ENCODE peak calls at places on chromosomes 16 and 17, in eight cellular contexts. X is right lobe of liver; N is Caki2; K is brain microvascular endothelial cell; H is fibroblast of lung; Z is stimulated activated CD8-positive, alpha-beta memory T cell treated with anti-CD3 and anti-CD28 coated beads, Interleukin-7, amount 100 ng/mL, for 48 hours; U is NCI-H1092 treated with DMSO at 0.1 percent for 48 hours; S is progenitor cell of endocrine pancreas. I is an unnamed sample.
A peak's percentile ranks its signal among the peaks of the same experiment; 100 is the strongest.

GRCh38 chr17:81402530-81402941 is 7.3 kb downstream of the BAHCC1 start:
- DNase-seq in U (no peak), Z (no peak), K (no peak), H (no peak), X (no peak), S (no peak), N (no peak), I (no peak)

GRCh38 chr17:80260791-80261158 is at the start of gene RNF213:
- DNase-seq in S (peak; percentile 46), H (peak; percentile 19), U (peak; percentile 17), Z (no peak), X (peak; percentile 79), K (no peak), N (peak; percentile 42), I (peak; percentile 42)

GRCh38 chr17:37506678-37507077 is 17.0 kb downstream of the DUSP14 start:
- DNase-seq in X (no peak), K (peak; percentile 29), H (peak; percentile 36), S (no peak), Z (no peak), N (no peak), U (no peak), I (peak; percentile 35)

GRCh38 chr17:51427259-51428255 is 167.2 kb downstream of the UTP18 start:
- DNase-seq in Z (peak; percentile 6), H (no peak), S (no peak), K (no peak), U (peak; percentile 37), N (no peak), X (no peak), I (no peak)

GRCh38 chr17:30323895-30324319 is 9.9 kb downstream of the TMIGD1 start:
- DNase-seq in Z (no peak), N (no peak), U (no peak), K (peak; percentile 70), H (peak; percentile 53), X (no peak), S (no peak), I (peak; percentile 51)

GRCh38 chr16:11632455-11632921 is 35.8 kb upstream of the SNN start:
- DNase-seq in S (no peak), Z (no peak), U (no peak), H (peak; percentile 78), N (peak; percentile 34), X (no peak), K (peak; percentile 52), I (peak; percentile 42)

GRCh38 chr17:82296511-82297279 is 20.7 kb downstream of the CD7 start:
- DNase-seq in K (no peak), H (peak; percentile 44), S (no peak), U (no peak), Z (no peak), N (no peak), X (peak; percentile 53), I (no peak)

GRCh38 chr17:71115669-71115972 is 946.3 kb downstream of the KCNJ2 start:
- DNase-seq in K (no peak), N (no peak), H (peak; percentile 91), X (no peak), S (no peak), U (no peak), Z (no peak), I (no peak)

GRCh38 chr17:1298616-1299015 is 19.2 kb downstream of the TRARG1 start:
- DNase-seq in K (no peak), U (no peak), Z (no peak), S (peak; percentile 34), H (no peak), X (no peak), N (no peak), I (no peak)

GRCh38 chr16:23330161-23330560 is 28.1 kb downstream of the SCNN1B start:
- DNase-seq in X (no peak), U (no peak), Z (no peak), H (no peak), S (no peak), K (no peak), N (no peak), I (no peak)

GRCh38 chr17:58200024-58200633 is 7.6 kb downstream of the EPX start:
- DNase-seq in X (no peak), Z (peak; percentile 20), K (peak; percentile 42), N (no peak), U (peak; percentile 28), S (peak; percentile 41), H (peak; percentile 28), I (peak; percentile 64)

GRCh38 chr16:46920402-46921068 is 36.4 kb downstream of the GPT2 start:
- DNase-seq in N (no peak), Z (no peak), K (no peak), H (no peak), X (no peak), S (no peak), U (no peak), I (no peak)

GRCh38 chr16:86660623-86661022 is 82.3 kb downstream of the FOXL1 start:
- DNase-seq in H (no peak), Z (no peak), X (no peak), K (no peak), N (no peak), S (no peak), U (no peak), I (no peak)

GRCh38 chr17:80862341-80862969 is 129.2 kb upstream of the CHMP6 start:
- DNase-seq in N (no peak), S (no peak), U (no peak), Z (no peak), H (no peak), X (peak; percentile 42), K (no peak), I (no peak)

GRCh38 chr17:50027639-50028206 is 28.2 kb upstream of the ITGA3 start:
- DNase-seq in K (peak; percentile 91), N (peak; percentile 96), H (peak; percentile 93), U (no peak), X (peak; percentile 60), S (no peak), Z (no peak), I (peak; percentile 89)

GRCh38 chr17:37744961-37745800 is at the start of gene HNF1B:
- DNase-seq in U (no peak), H (no peak), K (no peak), X (peak; percentile 74), S (peak; percentile 58), Z (no peak), N (peak; percentile 87), I (no peak)

GRCh38 chr17:1089915-1090314 is 89.9 kb downstream of the ABR start:
- DNase-seq in U (no peak), N (no peak), Z (no peak), H (no peak), K (no peak), X (no peak), S (no peak), I (no peak)

GRCh38 chr16:82993415-82993814 is 366.6 kb downstream of the CDH13 start:
- DNase-seq in U (no peak), N (no peak), X (no peak), S (no peak), Z (no peak), H (no peak), K (no peak), I (no peak)

GRCh38 chr17:80192268-80192667 is 22.4 kb downstream of the CARD14 start:
- DNase-seq in Z (no peak), K (no peak), N (no peak), S (no peak), U (no peak), X (no peak), H (no peak), I (no peak)

GRCh38 chr17:59825533-59826316 is 67.0 kb downstream of the TUBD1 start:
- DNase-seq in K (peak; percentile 80), Z (no peak), S (no peak), N (no peak), H (peak; percentile 97), X (no peak), U (no peak), I (no peak)

GRCh38 chr17:18319604-18320256 is 4.6 kb downstream of the SMCR8 start:
- DNase-seq in X (no peak), Z (no peak), S (no peak), H (peak; percentile 74), N (no peak), U (peak; percentile 1), K (peak; percentile 50), I (peak; percentile 48)

GRCh38 chr16:4677390-4677789 is 16.0 kb upstream of the NUDT16L1 start:
- DNase-seq in N (no peak), S (no peak), Z (no peak), U (peak; percentile 7), H (no peak), K (no peak), X (no peak), I (no peak)

GRCh38 chr16:1090620-1091587 is 5.1 kb downstream of the C1QTNF8 start:
- DNase-seq in Z (no peak), S (no peak), K (no peak), X (no peak), N (peak; percentile 40), U (no peak), H (no peak), I (no peak)

GRCh38 chr16:88688013-88688778 is 1.9 kb upstream of the SNAI3 start:
- DNase-seq in H (no peak), Z (no peak), U (peak; percentile 33), N (no peak), X (no peak), K (no peak), S (peak; percentile 8), I (no peak)

GRCh38 chr16:57562066-57562465 is 19.6 kb downstream of the ADGRG5 start:
- DNase-seq in S (no peak), X (no peak), U (no peak), Z (no peak), N (no peak), K (no peak), H (no peak), I (no peak)